ENCODE peak calls at places on chromosomes 11 and 22, in eight cellular contexts. D, X, F, A, R, Z, J and L are unnamed samples.

GRCh38 chr22:48378673-48379072 is 1449.0 kb downstream of the BRD1 start:
- DNase-seq in R (no peak), D (no peak), Z (no peak), X (no peak), A (no peak), F (no peak), J (no peak), L (no peak)

GRCh38 chr11:18490319-18490718 is 34.7 kb downstream of the LDHAL6A start:
- DNase-seq in J (no peak), F (no peak), R (peak; percentile 2), D (no peak), A (no peak), Z (no peak), X (no peak), L (no peak)

GRCh38 chr11:112174789-112175595 is at the start of gene BCO2:
- DNase-seq in F (peak; percentile 90), Z (peak; percentile 93), D (peak; percentile 52), A (peak; percentile 37), J (peak; percentile 51), X (peak; percentile 88), R (peak; percentile 71), L (peak; percentile 86)

GRCh38 chr11:78801161-78801884 is 226.7 kb upstream of the NARS2 start:
- DNase-seq in J (peak; percentile 60), X (no peak), Z (peak; percentile 92), D (no peak), F (no peak), A (no peak), R (peak; percentile 98), L (no peak)

GRCh38 chr11:115148101-115148500 is 356.1 kb downstream of the CADM1 start:
- DNase-seq in Z (no peak), X (no peak), F (no peak), J (no peak), R (no peak), D (no peak), A (no peak), L (no peak)

GRCh38 chr22:32469799-32470212 is 4.8 kb upstream of the FBXO7 start:
- DNase-seq in D (peak; percentile 13), Z (peak; percentile 76), F (peak; percentile 4), A (no peak), J (peak; percentile 23), R (peak; percentile 84), X (no peak), L (no peak)

GRCh38 chr11:76234704-76235232 is 28.5 kb upstream of the WNT11 start:
- DNase-seq in Z (no peak), F (no peak), J (no peak), X (no peak), D (no peak), A (no peak), R (no peak), L (no peak)

GRCh38 chr22:18091916-18092526 is 14.2 kb downstream of the PEX26 start:
- DNase-seq in J (no peak), D (no peak), F (no peak), Z (no peak), X (no peak), R (peak; percentile 43), A (no peak), L (no peak)

GRCh38 chr11:69374110-69374981 is 80.4 kb downstream of the MYEOV start:
- DNase-seq in R (no peak), J (no peak), D (no peak), Z (no peak), F (no peak), X (no peak), A (no peak), L (peak; percentile 36)

DNA sequence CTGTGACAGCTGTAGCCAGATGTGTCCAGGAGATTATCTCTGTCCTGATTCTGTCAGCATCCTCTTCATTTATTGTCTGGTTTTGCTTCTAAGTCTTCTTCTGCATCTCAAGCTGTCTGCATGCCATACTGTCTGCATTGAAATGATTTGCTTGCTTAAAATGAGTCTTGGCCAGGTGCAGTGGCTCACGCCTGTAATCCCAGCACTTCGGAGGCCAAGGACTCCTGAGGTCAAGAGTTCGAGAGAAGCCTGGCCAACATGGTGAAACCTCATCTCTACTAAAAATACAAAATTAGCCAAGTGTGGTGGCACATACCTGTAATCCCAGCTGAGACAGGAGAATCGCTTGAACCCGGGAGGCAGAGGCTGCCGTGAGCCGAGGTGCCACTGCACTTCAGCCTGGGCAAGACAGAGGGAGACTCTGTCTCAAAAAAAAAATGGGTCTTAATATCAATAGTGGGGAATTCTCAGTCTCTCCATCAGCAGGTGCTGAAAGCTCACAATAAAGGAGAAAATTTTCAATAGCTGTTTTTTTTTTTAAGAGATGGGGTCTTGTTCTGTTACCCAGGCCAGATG is 39.2 kb upstream of the AMPD3 start:
- DNase-seq in Z (no peak), J (peak; percentile 34), R (no peak), X (no peak), F (no peak), D (no peak), A (no peak), L (no peak)
- TF ChIP-seq CTCF in Z (no peak), J (peak; percentile 12), R (no peak), X (no peak), F (no peak), D (peak; percentile 66), A (no peak), L (no peak)

DNA sequence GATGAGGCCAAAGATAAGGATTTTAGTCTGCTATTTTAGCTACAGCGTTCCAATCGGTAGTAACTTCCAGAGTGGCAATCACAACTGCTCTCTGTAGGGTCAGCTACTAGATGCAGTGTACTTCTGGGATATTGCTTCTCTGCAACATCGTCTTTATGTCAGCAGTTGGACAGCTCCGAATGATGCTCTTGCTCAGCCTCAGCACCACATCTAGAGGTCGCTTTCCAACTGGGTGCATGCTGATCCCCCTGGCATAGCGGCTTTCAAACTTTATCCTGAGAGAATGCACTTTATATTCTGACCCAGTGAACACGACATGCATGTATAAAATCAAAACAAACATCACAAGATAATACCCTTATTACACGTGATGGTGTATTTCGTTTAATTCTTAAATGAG is 219.6 kb downstream of the C11orf87 start:
- DNase-seq in X (peak; percentile 58), R (peak; percentile 38), A (peak; percentile 29), Z (peak; percentile 46), F (peak; percentile 50), D (no peak), J (peak; percentile 53), L (no peak)
- TF ChIP-seq CTCF in X (peak; percentile 33), R (peak; percentile 8), A (peak; percentile 44), Z (peak; percentile 36), F (peak; percentile 7), D (no peak), J (no peak), L (no peak)

DNA sequence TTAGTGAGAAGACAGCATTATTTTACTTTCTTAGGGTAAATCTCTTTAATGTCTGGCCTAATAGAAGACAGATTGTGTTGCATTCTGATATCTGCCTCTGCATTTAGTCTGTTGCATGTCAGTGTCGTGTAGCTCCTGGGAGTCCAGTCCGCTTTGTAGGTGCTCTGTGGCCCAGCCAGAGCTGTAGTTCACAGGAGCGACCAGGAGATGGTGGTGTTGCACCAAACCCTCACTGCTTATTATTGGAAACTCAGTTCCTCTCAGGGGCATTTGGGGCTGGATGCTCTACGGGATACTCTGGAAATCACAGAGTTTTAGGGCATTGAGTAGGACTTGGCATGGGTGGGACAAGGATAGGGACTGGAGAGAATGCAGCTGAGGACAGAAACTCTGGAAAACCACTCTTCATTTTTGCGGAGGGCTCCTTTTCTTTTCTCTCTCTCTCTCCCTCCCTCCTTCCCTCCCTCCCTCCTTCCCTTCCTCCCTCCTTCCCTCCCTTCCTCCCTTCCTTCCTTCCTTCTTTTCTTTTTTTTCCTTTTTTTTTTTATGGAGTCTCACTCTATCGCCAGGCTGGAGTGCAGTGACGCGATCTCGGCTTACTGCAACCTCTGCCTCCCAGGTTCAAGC is 21.7 kb downstream of the MIAT start:
- DNase-seq in F (peak; percentile 85), R (peak; percentile 71), X (peak; percentile 79), A (peak; percentile 73), D (peak; percentile 53), J (peak; percentile 75), Z (peak; percentile 82), L (peak; percentile 87)
- TF ChIP-seq CTCF in F (peak; percentile 95), R (peak; percentile 93), X (peak; percentile 83), A (peak; percentile 94), D (peak; percentile 18), J (peak; percentile 93), Z (peak; percentile 96), L (peak; percentile 70)

GRCh38 chr11:47642099-47642855 is at the start of gene MTCH2:
- DNase-seq in F (peak; percentile 96), J (peak; percentile 98), Z (peak; percentile 94), R (peak; percentile 97), X (peak; percentile 97), D (peak; percentile 91), A (peak; percentile 92), L (peak; percentile 91)
- TF ChIP-seq CTCF in F (no peak), J (no peak), Z (peak; percentile 29), R (peak; percentile 34), X (peak; percentile 53), D (no peak), A (peak; percentile 34), L (no peak)

GRCh38 chr11:105670811-105671210 is 60.9 kb downstream of the GRIA4 start:
- DNase-seq in J (peak; percentile 8), Z (peak; percentile 14), A (no peak), F (no peak), D (peak; percentile 13), R (peak; percentile 9), X (no peak), L (no peak)
- TF ChIP-seq CTCF in J (no peak), Z (no peak), A (no peak), F (no peak), D (no peak), R (no peak), X (no peak), L (no peak)

GRCh38 chr11:32391965-32392553 is 43.3 kb downstream of the WT1 start:
- DNase-seq in D (no peak), F (no peak), J (no peak), A (no peak), Z (peak; percentile 35), X (no peak), R (peak; percentile 70), L (no peak)
- TF ChIP-seq CTCF in D (no peak), F (no peak), J (no peak), A (no peak), Z (no peak), X (no peak), R (no peak), L (no peak)